ENCODE peak calls at places on chromosomes 3 and 15, in seven cellular contexts. K, B, O, Z, S, G and E are unnamed samples.

GRCh38 chr3:30681276-30682211 is 75.1 kb downstream of the TGFBR2 start:
- DNase-seq in K (no peak), B (no peak), O (no peak), Z (peak; percentile 34), S (no peak), G (no peak), E (no peak)

GRCh38 chr3:33001889-33002288 is 50.4 kb downstream of the CCR4 start:
- DNase-seq in K (no peak), B (no peak), O (no peak), Z (no peak), S (no peak), G (no peak), E (no peak)

GRCh38 chr3:58620446-58620845 is 43.3 kb upstream of the FAM107A start:
- DNase-seq in K (no peak), B (no peak), O (no peak), Z (no peak), S (no peak), G (no peak), E (no peak)

GRCh38 chr3:83523470-83524073 is 1435.2 kb upstream of the CADM2 start:
- DNase-seq in K (peak; percentile 67), B (peak; percentile 82), O (peak; percentile 0), Z (peak; percentile 20), S (no peak), G (no peak), E (peak; percentile 74)

GRCh38 chr15:26971303-26972018 is 480 bp downstream of the GABRG3 start:
- DNase-seq in K (no peak), B (no peak), O (peak; percentile 4), Z (no peak), S (no peak), G (no peak), E (no peak)

GRCh38 chr3:72143322-72143721 is 358.4 kb upstream of the PROK2 start:
- DNase-seq in K (peak; percentile 9), B (no peak), O (no peak), Z (no peak), S (no peak), G (no peak), E (no peak)

GRCh38 chr3:37785718-37786117 is 76.0 kb upstream of the CTDSPL start:
- DNase-seq in K (no peak), B (no peak), O (no peak), Z (no peak), S (no peak), G (no peak), E (no peak)

GRCh38 chr3:56926513-56927282 is 124.9 kb upstream of the ARHGEF3 start:
- DNase-seq in K (peak; percentile 6), B (no peak), O (no peak), Z (no peak), S (no peak), G (no peak), E (no peak)

GRCh38 chr3:112042842-112043280 is 8.3 kb downstream of the TMPRSS7 start:
- DNase-seq in K (no peak), B (no peak), O (peak; percentile 99), Z (peak; percentile 82), S (no peak), G (no peak), E (no peak)

GRCh38 chr3:134447371-134447770 is 38.4 kb downstream of the ANAPC13 start:
- DNase-seq in K (no peak), B (no peak), O (no peak), Z (no peak), S (no peak), G (no peak), E (no peak)

GRCh38 chr15:74218172-74218885 is 15.7 kb upstream of the STRA6 start:
- DNase-seq in K (no peak), B (no peak), O (no peak), Z (no peak), S (no peak), G (no peak), E (no peak)

GRCh38 chr3:165682734-165683133 is 154.5 kb downstream of the BCHE start:
- DNase-seq in K (no peak), B (no peak), O (no peak), Z (no peak), S (no peak), G (no peak), E (no peak)